ENCODE peak calls at places on chromosomes 11 and 22, in five cellular contexts. Q, X, H, A and F are unnamed samples.

GRCh38 chr11:62233730-62234129 is 8.3 kb upstream of the SCGB1D2 start:
- DNase-seq in Q (no peak), X (no peak), H (no peak), A (no peak), F (no peak)

GRCh38 chr22:20011993-20012740 is 4.5 kb downstream of the ARVCF start:
- DNase-seq in Q (no peak), X (no peak), H (no peak), A (no peak), F (peak; percentile 10)

GRCh38 chr22:26041931-26042330 is 127.3 kb upstream of the SEZ6L start:
- DNase-seq in Q (no peak), X (no peak), H (no peak), A (no peak), F (no peak)

GRCh38 chr11:111344032-111344431 is 35.0 kb downstream of the POU2AF1 start:
- DNase-seq in Q (no peak), X (no peak), H (no peak), A (peak; percentile 84), F (no peak)

GRCh38 chr22:37300551-37301017 is 18.3 kb downstream of the CYTH4 start:
- DNase-seq in Q (no peak), X (peak; percentile 51), H (no peak), A (no peak), F (no peak)

GRCh38 chr22:41401781-41402648 is 20.3 kb downstream of the TEF start:
- DNase-seq in Q (no peak), X (no peak), H (no peak), A (peak; percentile 90), F (peak; percentile 73)

GRCh38 chr11:114081641-114082414 is 22.3 kb downstream of the ZBTB16 start:
- DNase-seq in Q (no peak), X (no peak), H (no peak), A (peak; percentile 90), F (no peak)

GRCh38 chr11:3020011-3020410 is 27.9 kb upstream of the NAP1L4 start:
- DNase-seq in Q (no peak), X (no peak), H (no peak), A (no peak), F (no peak)

GRCh38 chr11:61437496-61437895 is 7.6 kb downstream of the SDHAF2 start:
- DNase-seq in Q (no peak), X (no peak), H (no peak), A (no peak), F (no peak)

GRCh38 chr11:134580635-134581025 is 168.6 kb upstream of the B3GAT1 start:
- DNase-seq in Q (no peak), X (no peak), H (no peak), A (no peak), F (no peak)

GRCh38 chr11:43573233-43573632 is 107.3 kb upstream of the HSD17B12 start:
- DNase-seq in Q (no peak), X (no peak), H (no peak), A (no peak), F (peak; percentile 12)

GRCh38 chr11:76656571-76657081 is 13.9 kb downstream of the LRRC32 start:
- DNase-seq in Q (no peak), X (no peak), H (no peak), A (peak; percentile 44), F (no peak)

DNA sequence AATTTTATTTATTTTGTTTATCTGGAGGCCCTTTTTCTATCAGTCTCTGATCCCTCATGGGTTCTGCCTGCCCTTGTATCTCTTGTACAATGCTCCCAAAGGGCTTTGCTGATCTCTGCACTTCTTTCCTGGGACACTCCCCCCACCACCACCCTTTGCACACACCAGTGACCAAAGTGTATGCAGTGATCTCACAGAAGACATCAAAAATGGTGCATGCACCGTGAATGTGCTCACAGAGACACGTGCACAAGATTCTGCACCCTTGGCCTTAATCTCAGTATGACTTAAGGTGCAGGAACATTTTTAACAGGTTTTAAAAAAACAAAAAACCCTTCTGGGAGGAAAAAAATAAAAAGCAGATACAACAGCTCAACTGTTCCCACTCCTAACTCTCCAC is 12.2 kb upstream of the ADSL start:
- DNase-seq in Q (no peak), X (no peak), H (no peak), A (no peak), F (no peak)
- H3K4me3 ChIP-seq in Q (no peak overlapping the region), X (no peak overlapping the region), H (no peak overlapping the region), A (no peak overlapping the region), F (no peak overlapping the region)

GRCh38 chr11:115993613-115994012 is 489.4 kb upstream of the CADM1 start:
- DNase-seq in Q (no peak), X (no peak), H (no peak), A (no peak), F (no peak)

GRCh38 chr11:115999437-115999836 is 495.2 kb upstream of the CADM1 start:
- DNase-seq in Q (no peak), X (no peak), H (no peak), A (no peak), F (no peak)

GRCh38 chr11:115996125-115996807 is 492.1 kb upstream of the CADM1 start:
- DNase-seq in Q (no peak), X (no peak), H (no peak), A (no peak), F (no peak)

DNA sequence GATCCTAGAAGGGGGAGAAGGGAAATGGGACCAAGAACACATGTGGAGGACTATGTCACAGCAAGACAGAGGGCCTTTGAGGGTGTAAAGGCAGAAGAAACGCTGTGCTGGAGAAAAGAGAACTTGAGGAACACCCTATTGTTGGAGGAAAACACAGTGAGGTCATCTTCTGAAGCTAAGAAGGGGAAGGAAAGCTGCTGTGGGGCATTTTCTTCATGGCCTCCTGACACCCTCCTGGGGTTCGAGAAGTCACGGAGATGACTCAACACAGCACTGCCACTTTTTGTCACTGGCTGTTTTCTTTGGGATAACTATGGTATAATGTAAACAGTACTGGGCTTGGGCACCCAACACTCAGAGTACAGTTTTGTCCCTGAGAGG is 492.6 kb upstream of the CADM1 start:
- DNase-seq in Q (no peak), X (no peak), H (no peak), A (no peak), F (no peak)
- H3K4me3 ChIP-seq in Q (no peak overlapping the region), X (no peak overlapping the region), H (no peak overlapping the region), A (no peak overlapping the region), F (no peak overlapping the region)

GRCh38 chr11:35364101-35364780 is 55.1 kb downstream of the SLC1A2 start:
- DNase-seq in Q (no peak), X (no peak), H (no peak), A (peak; percentile 88), F (no peak)
- H3K4me3 ChIP-seq in Q (no peak overlapping the region), X (no peak overlapping the region), H (no peak overlapping the region), A (no peak overlapping the region), F (no peak overlapping the region)

GRCh38 chr11:69685348-69685747 is 10.2 kb upstream of the LTO1 start:
- DNase-seq in Q (no peak), X (no peak), H (no peak), A (no peak), F (no peak)
- H3K4me3 ChIP-seq in Q (no peak overlapping the region), X (no peak overlapping the region), H (no peak overlapping the region), A (no peak overlapping the region), F (no peak overlapping the region)

GRCh38 chr11:117092951-117093590 is 5.2 kb downstream of the SIK3 start:
- DNase-seq in Q (no peak), X (no peak), H (no peak), A (no peak), F (no peak)
- H3K4me3 ChIP-seq in Q (no peak overlapping the region), X (no peak overlapping the region), H (no peak overlapping the region), A (no peak overlapping the region), F (no peak overlapping the region)

GRCh38 chr22:17797721-17798559 is 23.7 kb upstream of the BID start:
- DNase-seq in Q (no peak), X (no peak), H (no peak), A (no peak), F (no peak)
- H3K4me3 ChIP-seq in Q (no peak overlapping the region), X (no peak overlapping the region), H (no peak overlapping the region), A (no peak overlapping the region), F (no peak overlapping the region)